ENCODE peak calls at places on chromosomes 6 and 20, in four cellular contexts. D, Z, F and O are unnamed samples. For H3K27me3, the result is how much of the 10 kb centered on the place peaks cover.

GRCh38 chr20:25867776-25868649 is 171.4 kb upstream of the ZNF337 start:
- DNase-seq in F (peak), D (no peak), Z (peak), O (peak)

GRCh38 chr6:137231895-137232294 is 12.7 kb upstream of the IFNGR1 start:
- DNase-seq in Z (no peak), F (no peak), D (no peak), O (peak)

GRCh38 chr6:39867592-39867991 is 66.7 kb downstream of the MOCS1 start:
- DNase-seq in Z (no peak), D (no peak), F (no peak), O (no peak)

GRCh38 chr6:157681041-157681650 is 141.9 kb upstream of the SNX9 start:
- DNase-seq in F (no peak), Z (no peak), D (no peak), O (no peak)

GRCh38 chr6:96809119-96809518 is 28.2 kb downstream of the GPR63 start:
- DNase-seq in Z (no peak), D (no peak), F (peak), O (no peak)

GRCh38 chr6:141482773-141483172 is 650.0 kb upstream of the GJE1 start:
- DNase-seq in F (peak), D (no peak), Z (no peak), O (no peak)

GRCh38 chr6:157551041-157551832 is 170.2 kb downstream of the ZDHHC14 start:
- DNase-seq in F (no peak), D (no peak), Z (no peak), O (no peak)

GRCh38 chr6:56046576-56046975 is 171.2 kb upstream of the BMP5 start:
- DNase-seq in Z (no peak), F (peak), D (no peak), O (no peak)

GRCh38 chr20:3121955-3122610 is 37.6 kb upstream of the AVP start:
- DNase-seq in D (no peak), F (no peak), Z (no peak), O (no peak)

GRCh38 chr6:1618305-1619105 is 8.8 kb downstream of the FOXC1 start:
- DNase-seq in Z (no peak), F (no peak), D (no peak), O (no peak)

GRCh38 chr20:37944456-37944981 is 41.6 kb downstream of the VSTM2L start:
- DNase-seq in D (no peak), Z (no peak), F (no peak), O (no peak)

GRCh38 chr6:55379895-55380294 is 52.6 kb downstream of the GFRAL start:
- DNase-seq in Z (no peak), D (no peak), F (peak), O (no peak)

GRCh38 chr6:164415832-164416563 is 893.4 kb downstream of the C6orf118 start:
- DNase-seq in D (no peak), F (no peak), Z (no peak), O (no peak)

GRCh38 chr20:17617212-17617867 is 47.5 kb downstream of the DSTN start:
- DNase-seq in Z (peak), D (peak), F (no peak), O (peak)

GRCh38 chr6:124433369-124434064 is 528.7 kb upstream of the RNF217 start:
- DNase-seq in D (no peak), F (no peak), Z (no peak), O (no peak)

GRCh38 chr6:129860901-129861665 is at the start of gene TMEM244:
- DNase-seq in F (peak), Z (no peak), D (no peak), O (peak)

GRCh38 chr6:145137425-145137824 is 597.9 kb downstream of the EPM2A start:
- DNase-seq in D (no peak), Z (no peak), F (peak), O (no peak)

GRCh38 chr6:99189823-99190721 is 159.4 kb downstream of the FAXC start:
- DNase-seq in Z (no peak), D (no peak), F (no peak), O (peak)

GRCh38 chr6:135540207-135540877 is 42.8 kb upstream of the AHI1 start:
- DNase-seq in F (peak), D (no peak), Z (no peak), O (no peak)
- H3K27ac ChIP-seq in F (no peak), D (no peak), Z (no peak), O (no peak)

GRCh38 chr20:63248835-63249591 is 5.2 kb downstream of the NKAIN4 start:
- DNase-seq in D (no peak), F (no peak), Z (no peak), O (no peak)

GRCh38 chr20:63244468-63244867 is 8.8 kb downstream of the BIRC7 start:
- DNase-seq in Z (no peak), D (no peak), F (no peak), O (no peak)

GRCh38 chr20:63249891-63250290 is 4.4 kb downstream of the NKAIN4 start:
- DNase-seq in D (no peak), Z (no peak), F (no peak), O (no peak)

GRCh38 chr20:63246490-63247284 is 7.6 kb downstream of the NKAIN4 start:
- DNase-seq in Z (peak), F (no peak), D (no peak), O (no peak)

DNA sequence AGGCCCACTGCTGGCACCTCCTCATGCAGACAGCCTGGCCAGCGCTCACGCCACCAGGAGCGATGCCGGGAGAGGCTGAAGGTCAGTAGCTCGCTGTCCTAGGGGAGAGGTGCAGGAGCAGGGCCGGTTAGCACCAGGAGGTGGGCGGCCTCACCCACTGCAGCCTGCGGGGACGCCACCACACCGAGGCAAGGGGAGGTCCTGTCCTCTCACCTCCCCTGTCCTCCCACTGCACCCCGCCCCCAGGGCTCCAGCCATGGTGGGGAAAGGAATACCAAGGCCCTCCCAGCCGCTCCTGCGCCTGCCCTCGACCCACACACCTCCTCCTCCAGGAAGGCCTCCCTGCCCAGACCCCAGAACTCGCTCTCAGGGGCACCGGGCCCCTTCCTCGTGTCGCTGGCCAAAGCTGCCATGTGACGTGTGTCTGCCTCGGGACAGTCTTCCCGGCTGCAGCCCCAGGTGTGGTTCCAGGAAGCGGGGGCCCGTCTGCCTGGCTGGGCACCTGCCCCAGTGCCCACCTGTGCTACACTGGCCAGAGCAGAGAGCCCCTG is 6.5 kb downstream of the NKAIN4 start:
- DNase-seq in D (no peak), F (no peak), Z (no peak), O (no peak)
- H3K27me3 ChIP-seq in D (under half), F (half or more), Z (under half), O (under half)

DNA sequence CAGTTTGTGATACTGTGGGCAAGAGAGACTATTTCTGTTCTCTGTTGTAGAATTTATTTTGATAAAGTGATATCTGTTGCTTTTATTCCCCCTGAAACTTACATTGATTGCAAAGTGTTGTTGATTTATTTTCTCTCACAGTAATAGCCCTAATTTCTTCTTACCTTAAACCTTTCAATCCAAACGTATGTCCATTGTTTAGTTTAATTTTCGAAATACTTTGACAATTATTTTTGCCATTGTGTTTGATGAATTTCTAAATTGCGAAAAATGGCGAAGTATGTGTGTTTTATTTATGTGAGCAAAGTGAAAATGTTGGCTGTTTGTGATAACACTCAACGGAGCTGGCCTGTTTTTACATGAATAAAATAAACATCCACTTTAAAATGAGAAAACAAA is 381 bp upstream of the ZSCAN26 start:
- DNase-seq in D (no peak), F (no peak), Z (no peak), O (no peak)
- H3K4me3 ChIP-seq in D (peak), F (peak), Z (peak), O (peak)

GRCh38 chr6:14361297-14361696 is 243.7 kb downstream of the CD83 start:
- DNase-seq in Z (no peak), D (no peak), F (no peak), O (no peak)
- H3K27ac ChIP-seq in Z (no peak), D (no peak), F (no peak), O (no peak)